ENCODE peak calls at places on chromosomes 7 and 10, in six cellular contexts. W is esophagus squamous epithelium; A is psoas muscle; V is CD8-positive, alpha-beta memory T cell; M is WERI-Rb-1; Y is SJSA1. E is an unnamed sample.

GRCh38 chr7:37336259-37336658 is 112.4 kb downstream of the ELMO1 start:
- DNase-seq in W (no peak), V (no peak), Y (no peak), A (no peak), M (no peak), E (no peak)

GRCh38 chr7:29865526-29865925 is 59.2 kb downstream of the WIPF3 start:
- DNase-seq in W (no peak), M (no peak), Y (no peak), A (no peak), V (no peak), E (no peak)

GRCh38 chr10:78025685-78026364 is 3.5 kb downstream of the POLR3A start:
- DNase-seq in Y (no peak), W (no peak), M (no peak), V (no peak), A (no peak), E (no peak)

GRCh38 chr10:110387983-110388681 is 83.4 kb upstream of the SMNDC1 start:
- DNase-seq in M (peak; percentile 29), Y (no peak), V (peak; percentile 2), A (no peak), W (no peak), E (no peak)

GRCh38 chr7:36393826-36394225 is 4.2 kb downstream of the ANLN start:
- DNase-seq in A (no peak), M (peak; percentile 21), V (no peak), W (no peak), Y (no peak), E (no peak)

GRCh38 chr10:118792501-118792900 is 37.7 kb upstream of the CACUL1 start:
- DNase-seq in A (no peak), M (no peak), Y (no peak), V (no peak), W (no peak), E (no peak)

GRCh38 chr7:151320263-151320845 is 21.3 kb upstream of the NUB1 start:
- DNase-seq in Y (peak; percentile 36), V (no peak), M (no peak), W (no peak), A (no peak), E (no peak)

GRCh38 chr7:1229956-1230355 is 2.7 kb upstream of the UNCX start:
- DNase-seq in V (no peak), W (no peak), A (no peak), Y (no peak), M (no peak), E (no peak)

GRCh38 chr10:71390435-71390820 is 6.3 kb upstream of the CDH23 start:
- DNase-seq in W (no peak), Y (no peak), V (no peak), A (no peak), M (no peak), E (no peak)

GRCh38 chr7:98911936-98912335 is 33.6 kb downstream of the TRRAP start:
- DNase-seq in Y (no peak), W (no peak), V (no peak), A (no peak), M (no peak), E (no peak)

GRCh38 chr7:27171636-27172387 is 2.3 kb downstream of the HOXA10 start:
- DNase-seq in M (no peak), W (no peak), Y (no peak), A (no peak), V (no peak), E (no peak)

GRCh38 chr10:30788307-30788706 is 158.8 kb upstream of the LYZL2 start:
- DNase-seq in V (no peak), W (no peak), Y (no peak), M (no peak), A (no peak), E (no peak)

GRCh38 chr7:128844777-128845311 is 14.6 kb downstream of the FLNC start:
- DNase-seq in M (no peak), Y (no peak), V (no peak), W (no peak), A (peak; percentile 27), E (no peak)

GRCh38 chr7:151818674-151819519 is 58.0 kb downstream of the PRKAG2 start:
- DNase-seq in Y (no peak), M (no peak), V (no peak), W (no peak), A (no peak), E (no peak)

GRCh38 chr10:32379950-32380547 is 33.1 kb upstream of the EPC1 start:
- DNase-seq in Y (no peak), A (no peak), M (no peak), V (no peak), W (no peak), E (no peak)

DNA sequence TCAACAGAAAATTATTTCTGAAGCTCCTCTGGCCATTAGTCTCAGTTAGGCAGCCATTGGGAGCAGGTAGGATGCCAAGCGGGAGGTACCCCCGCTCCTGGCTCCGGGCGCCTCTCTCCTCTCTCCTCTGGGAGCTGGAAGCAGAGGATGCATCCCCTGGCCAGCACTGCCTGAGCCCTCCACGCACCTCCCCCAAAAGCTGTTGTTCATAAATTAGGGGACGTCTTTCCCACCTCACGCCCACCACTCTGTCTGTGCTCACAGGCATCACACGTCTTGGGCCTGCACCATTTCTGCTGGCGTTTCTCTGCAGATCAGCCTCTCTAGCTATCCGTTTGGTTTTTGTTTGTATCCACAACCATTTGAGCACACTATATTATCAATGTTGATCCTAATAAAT is 609.0 kb upstream of the FOXK1 start:
- DNase-seq in V (no peak), A (no peak), Y (peak; percentile 20), M (no peak), W (no peak), E (no peak)
- H3K9me3 ChIP-seq in V (no peaks in the 10 kb centered on the region), A (no peaks in the 10 kb centered on the region), Y (no peaks in the 10 kb centered on the region), M (no peaks in the 10 kb centered on the region), W (no peaks in the 10 kb centered on the region), E (no peaks in the 10 kb centered on the region)

DNA sequence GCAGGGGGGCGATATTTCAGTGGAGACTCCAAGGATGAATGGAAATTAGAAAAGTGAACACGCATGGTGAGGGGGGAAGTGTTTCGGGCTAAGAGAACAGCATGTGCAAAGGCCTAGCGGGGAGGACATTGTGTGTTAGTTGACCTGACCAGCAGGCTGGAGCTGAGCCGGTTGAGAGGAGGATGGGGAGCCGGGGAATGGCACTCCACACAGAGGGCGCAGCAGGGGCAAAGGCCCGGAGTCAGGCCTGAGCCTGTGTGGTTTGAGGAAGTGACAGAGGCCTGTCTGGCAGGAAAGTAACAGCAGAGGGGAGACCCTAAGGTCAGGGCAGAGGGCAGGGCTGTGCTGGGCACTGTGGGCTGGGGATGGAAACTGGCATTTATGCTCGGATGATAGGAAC is 83.2 kb upstream of the ZNF479 start:
- DNase-seq in W (no peak), A (no peak), M (no peak), Y (no peak), V (no peak), E (no peak)
- H3K9me3 ChIP-seq in W (peaks cover 8% of the 10 kb centered on the region), A (no peaks in the 10 kb centered on the region), M (peaks cover 5% of the 10 kb centered on the region), Y (no peaks in the 10 kb centered on the region), V (no peaks in the 10 kb centered on the region), E (no peaks in the 10 kb centered on the region)

GRCh38 chr10:88319960-88320517 is 263.1 kb downstream of the RNLS start:
- DNase-seq in W (no peak), Y (no peak), M (no peak), V (no peak), A (no peak), E (no peak)
- H3K9me3 ChIP-seq in W (peaks cover 23% of the 10 kb centered on the region), Y (peaks cover 6% of the 10 kb centered on the region), M (peaks cover 6% of the 10 kb centered on the region), V (peaks cover 14% of the 10 kb centered on the region), A (peaks cover 39% of the 10 kb centered on the region), E (peaks cover 10% of the 10 kb centered on the region)

DNA sequence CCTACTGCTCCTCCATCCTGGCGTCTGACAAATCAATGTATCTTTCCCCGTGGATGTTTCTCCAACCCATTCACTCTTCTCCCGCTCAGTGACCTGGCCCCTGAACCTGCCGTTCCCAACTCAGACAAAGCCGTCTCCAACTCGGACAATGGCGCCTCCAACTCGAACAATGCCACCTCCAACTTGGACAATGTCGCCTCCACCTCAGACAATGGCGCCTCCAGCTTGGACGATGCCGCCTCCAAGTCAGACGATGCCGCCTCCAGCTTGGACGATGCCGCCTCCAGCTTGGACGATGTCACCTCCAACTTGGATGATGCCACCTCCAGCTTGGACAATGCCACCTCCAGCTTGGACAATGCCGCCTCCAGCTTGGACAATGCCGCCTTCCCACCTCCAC is 608.6 kb downstream of the DNAJB6 start:
- DNase-seq in Y (no peak), W (no peak), M (no peak), A (no peak), V (no peak), E (no peak)
- H3K9me3 ChIP-seq in Y (peaks cover 14% of the 10 kb centered on the region), W (no peaks in the 10 kb centered on the region), M (peaks cover 3% of the 10 kb centered on the region), A (peaks cover 18% of the 10 kb centered on the region), V (no peaks in the 10 kb centered on the region), E (no peaks in the 10 kb centered on the region)

DNA sequence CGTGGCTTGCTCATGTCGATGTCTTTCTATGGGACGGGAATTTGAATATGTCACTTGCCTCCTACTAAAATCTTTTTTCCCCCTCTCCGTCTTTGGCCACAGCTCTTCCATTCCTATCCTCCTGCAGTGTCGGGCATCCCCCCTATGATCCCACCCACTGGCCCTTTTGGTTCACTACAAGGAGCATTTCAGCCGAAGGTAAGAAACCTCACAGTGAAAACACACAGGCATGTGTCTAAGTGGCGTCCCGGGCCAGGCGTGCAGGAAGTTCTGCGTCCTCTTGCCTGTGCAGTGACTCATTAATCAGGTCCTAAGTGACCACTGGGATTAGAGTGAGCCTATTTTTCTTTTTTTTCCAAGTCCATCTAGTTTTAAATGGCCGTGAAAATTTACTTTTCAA is 360.5 kb upstream of the GALNT17 start:
- DNase-seq in V (no peak), W (no peak), M (no peak), A (no peak), Y (no peak), E (no peak)
- H3K9me3 ChIP-seq in V (no peaks in the 10 kb centered on the region), W (no peaks in the 10 kb centered on the region), M (no peaks in the 10 kb centered on the region), A (no peaks in the 10 kb centered on the region), Y (peaks cover 2% of the 10 kb centered on the region), E (no peaks in the 10 kb centered on the region)

GRCh38 chr7:67673861-67674260 is 677.2 kb downstream of the TYW1 start:
- DNase-seq in M (no peak), V (no peak), Y (no peak), A (no peak), W (no peak), E (no peak)
- H3K9me3 ChIP-seq in M (peaks cover 2% of the 10 kb centered on the region), V (no peaks in the 10 kb centered on the region), Y (peaks cover 9% of the 10 kb centered on the region), A (peaks cover 12% of the 10 kb centered on the region), W (no peaks in the 10 kb centered on the region), E (no peaks in the 10 kb centered on the region)

DNA sequence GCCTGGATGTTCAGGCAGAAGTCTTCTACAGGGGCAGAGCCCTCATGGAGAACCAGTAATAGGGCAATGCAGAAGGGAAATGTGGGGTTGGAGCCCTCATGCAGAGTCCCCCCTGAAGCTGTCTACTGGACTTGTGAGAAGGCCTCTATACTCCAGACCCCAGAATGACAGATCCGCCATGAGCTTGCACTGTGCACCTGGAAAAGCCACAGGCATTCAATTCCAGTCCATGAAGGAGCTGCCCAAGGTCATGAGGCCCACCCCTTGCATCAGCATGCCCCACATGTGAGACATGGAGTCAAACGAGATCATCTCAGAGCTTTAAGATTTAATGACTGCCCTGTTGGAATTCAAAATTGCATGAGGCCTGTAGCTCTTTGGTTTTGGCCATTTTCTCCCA is 4.9 kb upstream of the ZNF679 start:
- DNase-seq in A (no peak), Y (no peak), W (no peak), V (no peak), M (no peak), E (no peak)
- H3K9me3 ChIP-seq in A (peaks cover 26% of the 10 kb centered on the region), Y (no peaks in the 10 kb centered on the region), W (peaks cover 32% of the 10 kb centered on the region), V (no peaks in the 10 kb centered on the region), M (peaks cover 16% of the 10 kb centered on the region), E (peaks cover 3% of the 10 kb centered on the region)

GRCh38 chr10:83312570-83312969 is 826.7 kb upstream of the GHITM start:
- DNase-seq in Y (no peak), A (no peak), M (no peak), W (no peak), V (no peak), E (no peak)
- H3K9me3 ChIP-seq in Y (no peaks in the 10 kb centered on the region), A (no peaks in the 10 kb centered on the region), M (no peaks in the 10 kb centered on the region), W (no peaks in the 10 kb centered on the region), V (no peaks in the 10 kb centered on the region), E (peaks cover 4% of the 10 kb centered on the region)